ENCODE peak calls at places on chromosomes 11 and 22, in four cellular contexts. One of them, this sample, is unnamed.

GRCh38 chr11:119373917-119374631 is 7.4 kb downstream of the USP2 start:
- DNase-seq in K562: peak
- DNase-seq in H1: no peak
- DNase-seq in WTC11: peak
- DNase-seq in this sample: peak

GRCh38 chr11:31720666-31721199 is 90.4 kb downstream of the PAX6 start:
- DNase-seq in K562: no peak
- DNase-seq in WTC11: no peak
- DNase-seq in H1: no peak
- DNase-seq in this sample: no peak

GRCh38 chr22:32205974-32206773 is 1.3 kb upstream of the RFPL2 start:
- DNase-seq in WTC11: peak
- DNase-seq in H1: no peak
- DNase-seq in K562: no peak
- DNase-seq in this sample: peak

GRCh38 chr11:35362571-35362980 is 56.8 kb downstream of the SLC1A2 start:
- DNase-seq in H1: no peak
- DNase-seq in K562: peak
- DNase-seq in WTC11: no peak
- DNase-seq in this sample: no peak

GRCh38 chr11:96178014-96178745 is 164.8 kb downstream of the MAML2 start:
- DNase-seq in H1: no peak
- DNase-seq in WTC11: no peak
- DNase-seq in K562: no peak
- DNase-seq in this sample: no peak

GRCh38 chr11:100536979-100537378 is 150.1 kb upstream of the ARHGAP42 start:
- DNase-seq in H1: no peak
- DNase-seq in WTC11: no peak
- DNase-seq in K562: no peak
- DNase-seq in this sample: no peak

GRCh38 chr11:12906501-12906900 is 102.6 kb upstream of the RASSF10 start:
- DNase-seq in K562: no peak
- DNase-seq in H1: no peak
- DNase-seq in WTC11: no peak
- DNase-seq in this sample: no peak

GRCh38 chr22:50641696-50642607 is 14.0 kb upstream of the ARSA start:
- DNase-seq in K562: no peak
- DNase-seq in WTC11: peak
- DNase-seq in H1: peak
- DNase-seq in this sample: no peak

GRCh38 chr11:122363306-122363705 is 247.3 kb upstream of the BLID start:
- DNase-seq in WTC11: no peak
- DNase-seq in K562: no peak
- DNase-seq in H1: no peak
- DNase-seq in this sample: no peak

GRCh38 chr11:75246006-75246672 is 5.6 kb downstream of the TPBGL start:
- DNase-seq in WTC11: no peak
- DNase-seq in H1: no peak
- DNase-seq in K562: no peak
- DNase-seq in this sample: peak

GRCh38 chr11:106585061-106585460 is 433.2 kb downstream of the GUCY1A2 start:
- DNase-seq in H1: peak
- DNase-seq in K562: no peak
- DNase-seq in WTC11: no peak
- DNase-seq in this sample: peak

GRCh38 chr11:26930518-26931247 is 63.2 kb upstream of the FIBIN start:
- DNase-seq in K562: no peak
- DNase-seq in H1: no peak
- DNase-seq in WTC11: no peak
- DNase-seq in this sample: no peak

GRCh38 chr22:39120983-39121382 is 23.9 kb downstream of the APOBEC3H start:
- DNase-seq in H1: no peak
- DNase-seq in WTC11: no peak
- DNase-seq in K562: no peak
- DNase-seq in this sample: no peak

GRCh38 chr22:44424867-44425351 is 73.1 kb downstream of the RTL6 start:
- DNase-seq in H1: no peak
- DNase-seq in K562: no peak
- DNase-seq in WTC11: no peak
- DNase-seq in this sample: peak

GRCh38 chr11:116930177-116930576 is 92.8 kb upstream of the APOA1 start:
- DNase-seq in K562: no peak
- DNase-seq in H1: no peak
- DNase-seq in WTC11: no peak
- DNase-seq in this sample: no peak

GRCh38 chr22:47163481-47163875 is 401.0 kb downstream of the TBC1D22A start:
- DNase-seq in H1: no peak
- DNase-seq in WTC11: no peak
- DNase-seq in K562: no peak
- DNase-seq in this sample: no peak

GRCh38 chr11:69353696-69354544 is 60.0 kb downstream of the MYEOV start:
- DNase-seq in WTC11: no peak
- DNase-seq in H1: no peak
- DNase-seq in K562: no peak
- DNase-seq in this sample: peak

GRCh38 chr11:58574851-58575250 is 805 bp downstream of the LPXN start:
- DNase-seq in H1: no peak
- DNase-seq in WTC11: no peak
- DNase-seq in K562: no peak
- DNase-seq in this sample: no peak

GRCh38 chr22:23752090-23752691 is 1.3 kb upstream of the ZNF70 start:
- DNase-seq in H1: no peak
- DNase-seq in K562: no peak
- DNase-seq in WTC11: no peak
- DNase-seq in this sample: peak

GRCh38 chr11:67584205-67584880 is 731 bp downstream of the GSTP1 start:
- DNase-seq in H1: no peak
- DNase-seq in WTC11: peak
- DNase-seq in K562: peak
- DNase-seq in this sample: peak

GRCh38 chr11:65438257-65439151 is 15.9 kb downstream of the NEAT1 start:
- DNase-seq in K562: no peak
- DNase-seq in H1: no peak
- DNase-seq in WTC11: no peak
- DNase-seq in this sample: no peak

GRCh38 chr11:31802609-31802989 is 8.5 kb downstream of the PAX6 start:
- DNase-seq in WTC11: peak
- DNase-seq in K562: no peak
- DNase-seq in H1: no peak
- DNase-seq in this sample: peak

GRCh38 chr11:87422566-87422965 is 384.8 kb downstream of the TMEM135 start:
- DNase-seq in H1: no peak
- DNase-seq in K562: no peak
- DNase-seq in WTC11: no peak
- DNase-seq in this sample: no peak

GRCh38 chr11:15907806-15908205 is 448.5 kb downstream of the SOX6 start:
- DNase-seq in H1: no peak
- DNase-seq in K562: no peak
- DNase-seq in WTC11: no peak
- DNase-seq in this sample: no peak
- TF ChIP-seq TEAD4 in H1: no peak
- TF ChIP-seq TEAD4 in K562: no peak
- TF ChIP-seq TEAD4 in WTC11: no peak
- TF ChIP-seq TEAD4 in this sample: no peak

DNA sequence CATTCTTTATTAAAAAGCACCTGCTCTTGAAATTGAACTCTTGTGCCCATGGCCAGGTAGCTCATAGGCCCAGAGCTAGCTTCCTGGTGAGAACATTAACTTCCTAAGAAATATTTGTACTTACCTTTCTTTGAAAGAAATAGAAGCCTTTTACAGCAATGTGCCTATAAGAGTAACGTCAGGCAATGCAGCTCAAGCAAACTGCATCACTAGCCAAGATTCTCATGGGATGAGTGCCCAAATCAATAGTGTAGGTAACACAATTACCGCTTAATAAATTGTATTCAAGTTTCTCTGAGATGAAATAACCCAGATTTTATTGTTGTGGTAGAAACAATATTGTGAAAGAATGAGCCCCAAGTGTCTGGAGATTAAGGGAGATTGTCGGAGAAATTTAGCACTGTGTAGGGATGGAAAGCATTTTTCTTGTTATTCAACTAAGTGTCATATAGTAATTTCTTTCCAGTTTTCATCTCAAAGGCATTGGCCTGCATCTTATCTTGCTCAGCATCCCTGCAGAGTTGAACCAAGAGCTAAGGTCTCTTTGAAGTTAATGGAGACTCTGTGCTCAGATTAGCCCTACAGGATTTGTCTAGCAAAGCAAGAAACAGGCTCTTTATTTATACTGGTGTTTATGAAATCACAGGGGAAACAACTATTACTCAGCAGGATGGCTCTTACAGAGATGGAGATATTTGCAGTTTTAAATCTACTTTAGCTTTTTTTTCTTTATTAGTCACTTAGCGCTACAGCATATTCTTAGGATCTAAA is 321.0 kb upstream of the PDGFD start:
- DNase-seq in WTC11: no peak
- DNase-seq in H1: no peak
- DNase-seq in K562: no peak
- DNase-seq in this sample: no peak
- TF ChIP-seq TEAD4 in WTC11: no peak
- TF ChIP-seq TEAD4 in H1: no peak
- TF ChIP-seq TEAD4 in K562: no peak
- TF ChIP-seq TEAD4 in this sample: no peak

GRCh38 chr11:130672911-130673310 is 224.5 kb downstream of the ADAMTS15 start:
- DNase-seq in WTC11: no peak
- DNase-seq in K562: no peak
- DNase-seq in H1: no peak
- DNase-seq in this sample: no peak
- TF ChIP-seq TEAD4 in WTC11: no peak
- TF ChIP-seq TEAD4 in K562: no peak
- TF ChIP-seq TEAD4 in H1: no peak
- TF ChIP-seq TEAD4 in this sample: no peak

GRCh38 chr22:22408731-22409696 is 99.5 kb downstream of the ZNF280B start:
- DNase-seq in WTC11: peak
- DNase-seq in K562: peak
- DNase-seq in H1: no peak
- DNase-seq in this sample: peak
- TF ChIP-seq TEAD4 in WTC11: no peak
- TF ChIP-seq TEAD4 in K562: no peak
- TF ChIP-seq TEAD4 in H1: no peak
- TF ChIP-seq TEAD4 in this sample: no peak

GRCh38 chr11:2942872-2943710 is 13.9 kb upstream of the PHLDA2 start:
- DNase-seq in H1: no peak
- DNase-seq in K562: no peak
- DNase-seq in WTC11: no peak
- DNase-seq in this sample: peak

GRCh38 chr11:2943711-2944118 is 14.5 kb upstream of the PHLDA2 start:
- DNase-seq in H1: no peak
- DNase-seq in WTC11: no peak
- DNase-seq in K562: no peak
- DNase-seq in this sample: peak

GRCh38 chr11:2940166-2940929 is 11.1 kb upstream of the PHLDA2 start:
- DNase-seq in H1: no peak
- DNase-seq in WTC11: no peak
- DNase-seq in K562: no peak
- DNase-seq in this sample: peak

GRCh38 chr11:2942447-2942846 is 13.2 kb upstream of the PHLDA2 start:
- DNase-seq in H1: no peak
- DNase-seq in WTC11: no peak
- DNase-seq in K562: no peak
- DNase-seq in this sample: no peak

GRCh38 chr11:2940930-2941821 is 12.0 kb upstream of the PHLDA2 start:
- DNase-seq in K562: no peak
- DNase-seq in H1: no peak
- DNase-seq in WTC11: no peak
- DNase-seq in this sample: peak
- TF ChIP-seq TEAD4 in K562: no peak
- TF ChIP-seq TEAD4 in H1: no peak
- TF ChIP-seq TEAD4 in WTC11: no peak
- TF ChIP-seq TEAD4 in this sample: no peak

This sample was measured in SK-N-SH.